ENCODE peak calls at places on chromosomes 7 and 10, in ten cellular contexts. One of them, this sample, is unnamed.

GRCh38 chr7:36244429-36244828 is 91.4 kb downstream of the EEPD1 start:
- DNase-seq in testis: peak
- DNase-seq in left ventricle myocardium inferior: no peak
- DNase-seq in psoas muscle: no peak
- DNase-seq in AG04449: no peak
- DNase-seq in fibroblast of villous mesenchyme: no peak
- DNase-seq in heart left ventricle: no peak
- DNase-seq in tibial nerve: no peak
- DNase-seq in WERI-Rb-1: no peak
- DNase-seq in astrocyte of the spinal cord: no peak
- DNase-seq in this sample: no peak

GRCh38 chr10:108052981-108053380 is 888.5 kb upstream of the SORCS1 start:
- DNase-seq in astrocyte of the spinal cord: peak
- DNase-seq in heart left ventricle: no peak
- DNase-seq in psoas muscle: no peak
- DNase-seq in fibroblast of villous mesenchyme: no peak
- DNase-seq in tibial nerve: no peak
- DNase-seq in WERI-Rb-1: no peak
- DNase-seq in left ventricle myocardium inferior: no peak
- DNase-seq in AG04449: no peak
- DNase-seq in testis: no peak
- DNase-seq in this sample: peak

GRCh38 chr7:149454750-149455149 is 6.1 kb downstream of the ZNF777 start:
- DNase-seq in AG04449: no peak
- DNase-seq in WERI-Rb-1: no peak
- DNase-seq in left ventricle myocardium inferior: no peak
- DNase-seq in psoas muscle: no peak
- DNase-seq in fibroblast of villous mesenchyme: no peak
- DNase-seq in tibial nerve: no peak
- DNase-seq in testis: no peak
- DNase-seq in heart left ventricle: no peak
- DNase-seq in astrocyte of the spinal cord: no peak
- DNase-seq in this sample: no peak

GRCh38 chr10:91864099-91864498 is 45.2 kb downstream of the FGFBP3 start:
- DNase-seq in psoas muscle: no peak
- DNase-seq in heart left ventricle: no peak
- DNase-seq in testis: no peak
- DNase-seq in left ventricle myocardium inferior: no peak
- DNase-seq in fibroblast of villous mesenchyme: no peak
- DNase-seq in tibial nerve: no peak
- DNase-seq in WERI-Rb-1: no peak
- DNase-seq in AG04449: no peak
- DNase-seq in astrocyte of the spinal cord: no peak
- DNase-seq in this sample: no peak

GRCh38 chr10:124119933-124120332 is 26.5 kb upstream of the CHST15 start:
- DNase-seq in fibroblast of villous mesenchyme: no peak
- DNase-seq in heart left ventricle: peak
- DNase-seq in astrocyte of the spinal cord: no peak
- DNase-seq in AG04449: no peak
- DNase-seq in testis: no peak
- DNase-seq in psoas muscle: peak
- DNase-seq in tibial nerve: no peak
- DNase-seq in left ventricle myocardium inferior: peak
- DNase-seq in WERI-Rb-1: no peak
- DNase-seq in this sample: no peak

GRCh38 chr7:15765753-15766152 is 79.3 kb upstream of the MEOX2 start:
- DNase-seq in testis: no peak
- DNase-seq in WERI-Rb-1: no peak
- DNase-seq in astrocyte of the spinal cord: no peak
- DNase-seq in AG04449: no peak
- DNase-seq in left ventricle myocardium inferior: no peak
- DNase-seq in tibial nerve: no peak
- DNase-seq in psoas muscle: no peak
- DNase-seq in heart left ventricle: no peak
- DNase-seq in fibroblast of villous mesenchyme: no peak
- DNase-seq in this sample: no peak

GRCh38 chr10:123912466-123913201 is 21.0 kb upstream of the CPXM2 start:
- DNase-seq in tibial nerve: no peak
- DNase-seq in fibroblast of villous mesenchyme: no peak
- DNase-seq in heart left ventricle: no peak
- DNase-seq in astrocyte of the spinal cord: no peak
- DNase-seq in psoas muscle: no peak
- DNase-seq in left ventricle myocardium inferior: no peak
- DNase-seq in AG04449: no peak
- DNase-seq in WERI-Rb-1: no peak
- DNase-seq in testis: no peak
- DNase-seq in this sample: no peak

GRCh38 chr7:11077816-11078215 is 104.1 kb downstream of the PHF14 start:
- DNase-seq in tibial nerve: no peak
- DNase-seq in testis: no peak
- DNase-seq in AG04449: peak
- DNase-seq in WERI-Rb-1: no peak
- DNase-seq in psoas muscle: no peak
- DNase-seq in astrocyte of the spinal cord: no peak
- DNase-seq in left ventricle myocardium inferior: no peak
- DNase-seq in fibroblast of villous mesenchyme: no peak
- DNase-seq in heart left ventricle: no peak
- DNase-seq in this sample: peak

GRCh38 chr7:784971-785370 is 47.3 kb upstream of the SUN1 start:
- DNase-seq in AG04449: no peak
- DNase-seq in heart left ventricle: no peak
- DNase-seq in fibroblast of villous mesenchyme: no peak
- DNase-seq in psoas muscle: peak
- DNase-seq in left ventricle myocardium inferior: no peak
- DNase-seq in WERI-Rb-1: no peak
- DNase-seq in testis: no peak
- DNase-seq in astrocyte of the spinal cord: no peak
- DNase-seq in tibial nerve: no peak
- DNase-seq in this sample: no peak

GRCh38 chr7:783556-784490 is 48.5 kb upstream of the SUN1 start:
- DNase-seq in AG04449: no peak
- DNase-seq in tibial nerve: no peak
- DNase-seq in psoas muscle: peak
- DNase-seq in heart left ventricle: peak
- DNase-seq in astrocyte of the spinal cord: no peak
- DNase-seq in fibroblast of villous mesenchyme: no peak
- DNase-seq in WERI-Rb-1: no peak
- DNase-seq in testis: no peak
- DNase-seq in left ventricle myocardium inferior: no peak
- DNase-seq in this sample: no peak

GRCh38 chr7:786472-787255 is 45.6 kb upstream of the SUN1 start:
- DNase-seq in astrocyte of the spinal cord: peak
- DNase-seq in AG04449: no peak
- DNase-seq in left ventricle myocardium inferior: peak
- DNase-seq in testis: peak
- DNase-seq in tibial nerve: peak
- DNase-seq in psoas muscle: peak
- DNase-seq in fibroblast of villous mesenchyme: peak
- DNase-seq in heart left ventricle: no peak
- DNase-seq in WERI-Rb-1: peak
- DNase-seq in this sample: peak

GRCh38 chr7:785416-785815 is 46.9 kb upstream of the SUN1 start:
- DNase-seq in heart left ventricle: no peak
- DNase-seq in WERI-Rb-1: no peak
- DNase-seq in tibial nerve: no peak
- DNase-seq in testis: no peak
- DNase-seq in fibroblast of villous mesenchyme: no peak
- DNase-seq in left ventricle myocardium inferior: no peak
- DNase-seq in AG04449: no peak
- DNase-seq in astrocyte of the spinal cord: no peak
- DNase-seq in psoas muscle: peak
- DNase-seq in this sample: no peak

GRCh38 chr7:787332-788240 is 44.7 kb upstream of the SUN1 start:
- DNase-seq in WERI-Rb-1: no peak
- DNase-seq in fibroblast of villous mesenchyme: no peak
- DNase-seq in testis: no peak
- DNase-seq in tibial nerve: no peak
- DNase-seq in astrocyte of the spinal cord: no peak
- DNase-seq in heart left ventricle: no peak
- DNase-seq in AG04449: no peak
- DNase-seq in left ventricle myocardium inferior: no peak
- DNase-seq in psoas muscle: peak
- DNase-seq in this sample: no peak
- TF ChIP-seq CTCF in WERI-Rb-1: peak
- TF ChIP-seq CTCF in fibroblast of villous mesenchyme: no peak
- TF ChIP-seq CTCF in testis: no peak
- TF ChIP-seq CTCF in tibial nerve: no peak
- TF ChIP-seq CTCF in astrocyte of the spinal cord: no peak
- TF ChIP-seq CTCF in heart left ventricle: no peak
- TF ChIP-seq CTCF in AG04449: no peak
- TF ChIP-seq CTCF in left ventricle myocardium inferior: no peak
- TF ChIP-seq CTCF in psoas muscle: no peak
- TF ChIP-seq CTCF in this sample: no peak

GRCh38 chr10:43648083-43648391 is 644 bp downstream of the ZNF32 start:
- DNase-seq in WERI-Rb-1: no peak
- DNase-seq in tibial nerve: no peak
- DNase-seq in testis: no peak
- DNase-seq in fibroblast of villous mesenchyme: no peak
- DNase-seq in AG04449: no peak
- DNase-seq in heart left ventricle: no peak
- DNase-seq in left ventricle myocardium inferior: no peak
- DNase-seq in astrocyte of the spinal cord: no peak
- DNase-seq in psoas muscle: no peak
- DNase-seq in this sample: no peak

GRCh38 chr10:43649149-43649523 is 455 bp upstream of the ZNF32 start:
- DNase-seq in WERI-Rb-1: no peak
- DNase-seq in psoas muscle: no peak
- DNase-seq in astrocyte of the spinal cord: no peak
- DNase-seq in heart left ventricle: no peak
- DNase-seq in fibroblast of villous mesenchyme: no peak
- DNase-seq in tibial nerve: no peak
- DNase-seq in left ventricle myocardium inferior: no peak
- DNase-seq in AG04449: no peak
- DNase-seq in testis: no peak
- DNase-seq in this sample: no peak

GRCh38 chr10:43645866-43646265 is 2.8 kb downstream of the ZNF32 start:
- DNase-seq in astrocyte of the spinal cord: no peak
- DNase-seq in left ventricle myocardium inferior: no peak
- DNase-seq in psoas muscle: no peak
- DNase-seq in WERI-Rb-1: no peak
- DNase-seq in AG04449: no peak
- DNase-seq in testis: no peak
- DNase-seq in heart left ventricle: no peak
- DNase-seq in tibial nerve: no peak
- DNase-seq in fibroblast of villous mesenchyme: no peak
- DNase-seq in this sample: no peak

GRCh38 chr10:43648392-43649148 is at the start of gene ZNF32:
- DNase-seq in psoas muscle: peak
- DNase-seq in AG04449: no peak
- DNase-seq in astrocyte of the spinal cord: peak
- DNase-seq in tibial nerve: peak
- DNase-seq in WERI-Rb-1: peak
- DNase-seq in heart left ventricle: peak
- DNase-seq in testis: peak
- DNase-seq in left ventricle myocardium inferior: peak
- DNase-seq in fibroblast of villous mesenchyme: peak
- DNase-seq in this sample: peak

DNA sequence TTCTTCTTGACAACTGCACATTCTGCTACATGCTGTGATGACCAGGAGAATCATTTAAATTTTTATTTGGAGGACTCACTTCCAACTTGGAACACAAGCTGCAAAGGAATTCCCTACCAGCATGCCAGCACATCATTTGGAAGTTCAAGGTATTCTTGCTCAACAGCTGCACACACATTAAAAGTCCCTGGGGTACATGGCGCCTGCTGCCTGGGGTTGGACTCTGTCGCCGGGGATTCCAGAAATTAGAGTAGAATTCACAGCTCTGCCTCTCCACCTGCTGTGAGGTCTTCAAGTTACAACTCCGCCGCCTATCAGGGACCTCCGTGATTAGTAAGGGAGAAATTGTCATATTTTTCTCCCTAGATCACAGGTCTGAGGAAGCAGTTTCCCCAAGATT is 1.1 kb downstream of the ZNF32 start:
- DNase-seq in fibroblast of villous mesenchyme: no peak
- DNase-seq in left ventricle myocardium inferior: no peak
- DNase-seq in AG04449: no peak
- DNase-seq in astrocyte of the spinal cord: no peak
- DNase-seq in testis: no peak
- DNase-seq in WERI-Rb-1: no peak
- DNase-seq in heart left ventricle: no peak
- DNase-seq in psoas muscle: no peak
- DNase-seq in tibial nerve: no peak
- DNase-seq in this sample: peak
- H3K4me3 ChIP-seq in fibroblast of villous mesenchyme: peak
- H3K4me3 ChIP-seq in left ventricle myocardium inferior: peak
- H3K4me3 ChIP-seq in AG04449: no peak
- H3K4me3 ChIP-seq in astrocyte of the spinal cord: peak
- H3K4me3 ChIP-seq in testis: peak
- H3K4me3 ChIP-seq in WERI-Rb-1: peak
- H3K4me3 ChIP-seq in heart left ventricle: no peak
- H3K4me3 ChIP-seq in psoas muscle: peak
- H3K4me3 ChIP-seq in tibial nerve: no peak
- H3K4me3 ChIP-seq in this sample: no peak

GRCh38 chr10:49542353-49542752 is 3.4 kb upstream of the ERCC6 start:
- DNase-seq in testis: no peak
- DNase-seq in fibroblast of villous mesenchyme: no peak
- DNase-seq in heart left ventricle: no peak
- DNase-seq in WERI-Rb-1: no peak
- DNase-seq in left ventricle myocardium inferior: no peak
- DNase-seq in psoas muscle: no peak
- DNase-seq in tibial nerve: no peak
- DNase-seq in AG04449: no peak
- DNase-seq in astrocyte of the spinal cord: no peak
- DNase-seq in this sample: no peak

GRCh38 chr10:49541762-49542161 is 2.8 kb upstream of the ERCC6 start:
- DNase-seq in tibial nerve: no peak
- DNase-seq in astrocyte of the spinal cord: no peak
- DNase-seq in heart left ventricle: no peak
- DNase-seq in WERI-Rb-1: no peak
- DNase-seq in AG04449: no peak
- DNase-seq in left ventricle myocardium inferior: no peak
- DNase-seq in psoas muscle: no peak
- DNase-seq in testis: peak
- DNase-seq in fibroblast of villous mesenchyme: no peak
- DNase-seq in this sample: no peak

GRCh38 chr10:49539320-49539885 is 482 bp upstream of the ERCC6 start:
- DNase-seq in testis: peak
- DNase-seq in fibroblast of villous mesenchyme: peak
- DNase-seq in left ventricle myocardium inferior: peak
- DNase-seq in psoas muscle: peak
- DNase-seq in tibial nerve: peak
- DNase-seq in AG04449: no peak
- DNase-seq in heart left ventricle: peak
- DNase-seq in WERI-Rb-1: peak
- DNase-seq in astrocyte of the spinal cord: peak
- DNase-seq in this sample: peak

GRCh38 chr10:49534670-49535381 is 4.1 kb downstream of the ERCC6 start:
- DNase-seq in astrocyte of the spinal cord: peak
- DNase-seq in tibial nerve: no peak
- DNase-seq in heart left ventricle: no peak
- DNase-seq in psoas muscle: no peak
- DNase-seq in AG04449: no peak
- DNase-seq in WERI-Rb-1: no peak
- DNase-seq in left ventricle myocardium inferior: no peak
- DNase-seq in fibroblast of villous mesenchyme: peak
- DNase-seq in testis: no peak
- DNase-seq in this sample: peak

DNA sequence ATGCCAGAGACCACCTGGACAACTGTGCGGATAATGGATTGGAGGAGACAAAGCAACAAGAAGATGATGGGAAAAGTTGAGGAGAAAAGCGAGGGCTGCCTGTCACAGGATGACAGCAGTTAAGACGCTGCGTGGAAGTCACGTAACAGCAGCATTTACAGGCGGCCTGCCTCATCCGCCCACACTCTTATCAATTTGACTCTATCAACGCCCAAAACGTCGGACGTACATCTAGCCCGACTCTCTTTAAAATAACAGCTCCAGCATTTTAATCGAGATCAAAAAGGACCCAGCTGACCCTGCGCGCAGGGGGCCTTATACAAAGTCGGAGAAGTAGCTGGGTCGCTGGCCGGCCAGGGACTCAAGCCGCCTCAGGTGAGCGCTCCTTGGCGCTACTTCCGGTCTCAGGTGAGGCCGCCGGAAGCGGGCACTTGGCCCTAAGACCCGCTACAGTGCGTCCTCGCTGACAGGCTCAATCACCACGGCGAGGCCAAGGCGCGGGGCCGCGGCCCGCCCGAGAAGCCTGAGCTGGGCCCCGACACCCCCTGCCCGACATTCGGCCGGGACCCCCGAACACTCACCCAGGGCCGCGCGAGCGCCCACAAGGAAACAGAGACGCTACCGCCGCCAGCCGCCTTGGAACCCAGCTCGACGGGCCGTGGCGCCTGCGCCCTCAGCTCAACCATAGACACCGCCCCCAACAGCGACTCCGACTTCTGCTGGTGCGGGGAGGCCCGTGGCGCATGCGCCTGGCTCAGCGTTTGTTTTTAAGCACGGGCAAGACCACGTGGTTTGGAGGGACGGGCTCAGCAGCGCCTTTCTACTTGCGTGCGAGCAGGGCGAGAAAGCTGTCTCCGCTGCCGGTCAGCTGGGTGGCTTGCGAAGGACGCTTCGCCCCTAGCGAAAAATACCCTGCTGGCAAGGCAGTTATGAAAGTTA is at the start of gene ERCC6:
- DNase-seq in left ventricle myocardium inferior: peak
- DNase-seq in astrocyte of the spinal cord: peak
- DNase-seq in heart left ventricle: peak
- DNase-seq in testis: peak
- DNase-seq in psoas muscle: peak
- DNase-seq in fibroblast of villous mesenchyme: peak
- DNase-seq in AG04449: peak
- DNase-seq in WERI-Rb-1: peak
- DNase-seq in tibial nerve: peak
- DNase-seq in this sample: peak
- TF ChIP-seq CTCF in left ventricle myocardium inferior: peak
- TF ChIP-seq CTCF in astrocyte of the spinal cord: no peak
- TF ChIP-seq CTCF in heart left ventricle: peak
- TF ChIP-seq CTCF in testis: no peak
- TF ChIP-seq CTCF in psoas muscle: no peak
- TF ChIP-seq CTCF in fibroblast of villous mesenchyme: peak
- TF ChIP-seq CTCF in AG04449: no peak
- TF ChIP-seq CTCF in WERI-Rb-1: no peak
- TF ChIP-seq CTCF in tibial nerve: no peak
- TF ChIP-seq CTCF in this sample: peak

DNA sequence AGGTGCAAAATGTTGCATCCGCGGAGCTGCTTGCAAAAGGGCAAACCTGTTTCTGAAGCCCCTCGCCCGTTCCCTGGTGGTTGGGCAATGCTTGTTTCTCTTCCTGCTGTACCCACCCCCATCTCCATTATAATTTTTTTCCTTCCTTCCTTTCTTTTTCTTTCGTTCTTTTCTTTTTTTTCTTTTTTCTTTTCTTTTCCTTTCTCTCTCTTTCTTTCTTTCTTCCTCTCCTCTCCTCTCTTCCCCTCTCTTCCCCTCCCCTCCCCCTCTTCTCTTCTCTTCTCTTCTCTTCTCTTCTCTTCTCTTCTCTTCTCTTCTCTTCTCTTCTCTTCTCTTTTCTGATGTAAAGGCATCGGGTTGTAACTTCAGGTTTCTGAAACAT is 278.2 kb downstream of the GATA3 start:
- DNase-seq in WERI-Rb-1: no peak
- DNase-seq in left ventricle myocardium inferior: no peak
- DNase-seq in testis: no peak
- DNase-seq in astrocyte of the spinal cord: no peak
- DNase-seq in fibroblast of villous mesenchyme: no peak
- DNase-seq in AG04449: no peak
- DNase-seq in heart left ventricle: no peak
- DNase-seq in psoas muscle: no peak
- DNase-seq in tibial nerve: no peak
- DNase-seq in this sample: no peak
- H3K4me3 ChIP-seq in WERI-Rb-1: no peak
- H3K4me3 ChIP-seq in left ventricle myocardium inferior: peak
- H3K4me3 ChIP-seq in testis: peak
- H3K4me3 ChIP-seq in astrocyte of the spinal cord: peak
- H3K4me3 ChIP-seq in fibroblast of villous mesenchyme: peak
- H3K4me3 ChIP-seq in AG04449: no peak
- H3K4me3 ChIP-seq in heart left ventricle: no peak
- H3K4me3 ChIP-seq in psoas muscle: peak
- H3K4me3 ChIP-seq in tibial nerve: peak
- H3K4me3 ChIP-seq in this sample: no peak

This sample was measured in AG10803.